ENCODE peak calls at places on chromosome X, in five cellular contexts. V is tibial nerve, H is neural progenitor cell, D is foreskin fibroblast, Y is omental fat pad. S is an unnamed sample.

GRCh38 chrX:427812-428725 is 41.4 kb upstream of the PPP2R3B start:
- DNase-seq in D (peak; percentile 13), Y (no peak), V (no peak), H (peak; percentile 82), S (no peak)

GRCh38 chrX:20067709-20068315 is 48.9 kb downstream of the MAP7D2 start:
- DNase-seq in H (no peak), Y (peak; percentile 45), V (peak; percentile 52), D (peak; percentile 74), S (no peak)

GRCh38 chrX:115367956-115368355 is 78.4 kb downstream of the LUZP4 start:
- DNase-seq in D (peak; percentile 14), Y (no peak), H (no peak), V (no peak), S (no peak)

GRCh38 chrX:56803849-56804681 is 75.0 kb downstream of the NBDY start:
- DNase-seq in H (no peak), D (no peak), Y (no peak), V (no peak), S (no peak)

GRCh38 chrX:21764043-21764442 is 6.1 kb upstream of the SMPX start:
- DNase-seq in H (no peak), V (no peak), Y (no peak), D (no peak), S (no peak)

GRCh38 chrX:29652484-29652883 is 562.9 kb upstream of the MAGEB2 start:
- DNase-seq in D (peak; percentile 54), V (no peak), H (no peak), Y (no peak), S (no peak)

GRCh38 chrX:12874599-12874998 is 7.7 kb downstream of the TLR7 start:
- DNase-seq in Y (no peak), H (no peak), D (no peak), V (no peak), S (no peak)

GRCh38 chrX:111006119-111006518 is 89.9 kb upstream of the PAK3 start:
- DNase-seq in V (no peak), H (no peak), D (no peak), Y (no peak), S (no peak)

GRCh38 chrX:140712413-140713173 is 3.0 kb downstream of the LINC00632 start:
- DNase-seq in V (peak; percentile 13), D (no peak), H (peak; percentile 76), Y (no peak), S (no peak)

GRCh38 chrX:143994206-143994605 is 110.3 kb downstream of the UBE2NL start:
- DNase-seq in V (no peak), Y (no peak), D (no peak), H (no peak), S (no peak)

GRCh38 chrX:136725446-136726104 is 55.2 kb downstream of the ARHGEF6 start:
- DNase-seq in D (peak; percentile 64), V (no peak), Y (no peak), H (no peak), S (no peak)

GRCh38 chrX:16160729-16161128 is 6.6 kb upstream of the MAGEB17 start:
- DNase-seq in Y (no peak), V (no peak), H (no peak), D (peak; percentile 62), S (no peak)

GRCh38 chrX:84155938-84156337 is 32.1 kb downstream of the RPS6KA6 start:
- DNase-seq in H (no peak), V (no peak), Y (no peak), D (no peak), S (no peak)

GRCh38 chrX:123487674-123488073 is 245.2 kb downstream of the THOC2 start:
- DNase-seq in H (no peak), D (no peak), V (no peak), Y (no peak), S (no peak)

GRCh38 chrX:66731398-66731797 is 92.5 kb upstream of the EDA2R start:
- DNase-seq in V (no peak), H (peak; percentile 63), Y (no peak), D (peak; percentile 21), S (no peak)

GRCh38 chrX:103464071-103464773 is 55.1 kb downstream of the RAB40A start:
- DNase-seq in Y (no peak), V (peak; percentile 13), D (peak; percentile 44), H (peak; percentile 54), S (no peak)

GRCh38 chrX:96182366-96182765 is 502.3 kb upstream of the DIAPH2 start:
- DNase-seq in Y (no peak), H (peak; percentile 38), V (no peak), D (no peak), S (no peak)

GRCh38 chrX:77431227-77431626 is 16.0 kb upstream of the FGF16 start:
- DNase-seq in H (no peak), Y (no peak), D (peak; percentile 78), V (no peak), S (no peak)

GRCh38 chrX:17595456-17596035 is 141.7 kb upstream of the SCML1 start:
- DNase-seq in D (peak; percentile 35), Y (no peak), H (no peak), V (no peak), S (no peak)

GRCh38 chrX:10048076-10048475 is 80.9 kb downstream of the CLDN34 start:
- DNase-seq in D (no peak), H (peak; percentile 41), V (no peak), Y (no peak), S (no peak)

GRCh38 chrX:46180258-46180687 is 364.9 kb downstream of the ZNF674 start:
- DNase-seq in H (peak; percentile 1), V (no peak), D (peak; percentile 42), Y (no peak), S (no peak)

GRCh38 chrX:16711219-16712115 is 1.0 kb downstream of the CTPS2 start:
- DNase-seq in V (no peak), Y (no peak), D (no peak), H (no peak), S (no peak)

GRCh38 chrX:140050906-140051305 is 85.6 kb upstream of the CXorf66 start:
- DNase-seq in D (no peak), H (no peak), V (no peak), Y (no peak), S (no peak)

GRCh38 chrX:10243056-10243455 is 86.3 kb downstream of the CLCN4 start:
- DNase-seq in Y (no peak), V (no peak), D (no peak), H (no peak), S (no peak)

GRCh38 chrX:17525762-17526555 is 151.0 kb downstream of the NHS start:
- DNase-seq in Y (no peak), H (no peak), D (peak; percentile 24), V (no peak), S (no peak)

GRCh38 chrX:21770631-21771321 is 12.9 kb upstream of the SMPX start:
- DNase-seq in D (no peak), H (no peak), V (no peak), Y (no peak), S (no peak)

GRCh38 chrX:12610079-12610478 is 181.1 kb upstream of the PRPS2 start:
- DNase-seq in D (peak; percentile 1), V (no peak), H (no peak), Y (no peak), S (no peak)

GRCh38 chrX:626745-627509 is 3.7 kb upstream of the SHOX start:
- DNase-seq in V (no peak), Y (no peak), H (peak; percentile 50), D (no peak), S (no peak)

GRCh38 chrX:120719622-120720021 is 89.8 kb upstream of the C1GALT1C1 start:
- DNase-seq in V (no peak), D (no peak), Y (no peak), H (no peak), S (no peak)

GRCh38 chrX:71941771-71942170 is 31.1 kb downstream of the NHSL2 start:
- DNase-seq in Y (no peak), D (no peak), H (no peak), V (no peak), S (no peak)

GRCh38 chrX:54093159-54093558 is 48.9 kb upstream of the PHF8 start:
- DNase-seq in V (no peak), Y (no peak), H (no peak), D (no peak), S (no peak)

GRCh38 chrX:20265221-20265725 is 1.4 kb downstream of the RPS6KA3 start:
- DNase-seq in V (peak; percentile 17), H (peak; percentile 75), D (peak; percentile 84), Y (peak; percentile 54), S (no peak)

DNA sequence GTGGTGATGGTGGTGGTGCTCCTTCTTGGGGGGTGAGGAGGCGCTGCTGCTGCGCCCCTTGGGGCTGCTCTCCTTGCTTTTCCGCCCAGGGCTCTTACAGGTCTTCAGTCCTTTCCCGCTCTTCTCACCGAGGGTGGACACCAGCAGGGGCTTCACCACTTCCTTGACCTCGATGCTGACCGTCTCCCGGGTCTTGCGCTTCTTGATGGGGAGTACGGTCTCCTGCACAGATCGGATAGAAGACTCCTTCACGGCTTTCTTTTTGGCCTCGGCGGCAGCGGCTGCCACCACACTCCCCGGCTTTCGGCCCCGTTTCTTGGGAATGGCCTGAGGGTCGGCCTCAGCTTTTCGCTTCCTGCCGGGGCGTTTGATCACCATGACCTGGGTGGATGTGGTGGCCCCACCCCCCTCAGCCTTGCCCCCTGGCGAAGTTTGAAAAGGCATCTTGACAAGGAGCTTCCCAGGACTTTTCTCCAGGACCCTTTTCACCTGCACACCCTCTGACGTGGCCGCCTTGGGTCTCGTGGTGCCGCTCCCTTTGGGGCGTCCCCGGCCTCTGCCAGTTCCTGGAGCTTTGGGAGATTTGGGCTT is 11.1 kb upstream of the IRAK1 start:
- DNase-seq in Y (no peak), H (no peak), D (no peak), V (no peak), S (no peak)
- TF ChIP-seq CTCF in Y (no peak), H (no peak), D (no peak), V (no peak), S (no peak)

DNA sequence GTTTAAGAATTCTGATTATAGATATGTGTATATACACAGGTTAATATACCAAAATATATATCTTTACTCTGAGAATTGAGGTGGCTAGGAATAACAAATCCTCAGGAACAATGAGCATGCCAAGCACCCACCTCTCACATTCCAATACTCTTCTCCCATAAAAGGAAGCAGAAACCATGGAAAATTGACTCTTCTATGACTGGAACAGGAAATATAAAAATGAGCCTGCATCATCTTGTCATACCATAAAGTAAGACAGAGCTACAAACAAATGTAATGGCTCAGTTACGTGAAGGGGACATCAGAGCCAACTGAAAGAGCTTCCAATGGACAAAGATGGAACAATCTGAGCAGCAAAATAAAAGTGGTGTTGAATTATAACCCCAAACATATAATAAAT is 3.8 kb upstream of the MAGEA8 start:
- DNase-seq in Y (no peak), V (no peak), D (no peak), H (no peak), S (no peak)
- TF ChIP-seq CTCF in Y (no peak), V (no peak), D (no peak), H (no peak), S (no peak)

GRCh38 chrX:93875621-93876282 is 201.7 kb downstream of the FAM133A start:
- DNase-seq in D (no peak), Y (no peak), H (no peak), V (no peak), S (no peak)

DNA sequence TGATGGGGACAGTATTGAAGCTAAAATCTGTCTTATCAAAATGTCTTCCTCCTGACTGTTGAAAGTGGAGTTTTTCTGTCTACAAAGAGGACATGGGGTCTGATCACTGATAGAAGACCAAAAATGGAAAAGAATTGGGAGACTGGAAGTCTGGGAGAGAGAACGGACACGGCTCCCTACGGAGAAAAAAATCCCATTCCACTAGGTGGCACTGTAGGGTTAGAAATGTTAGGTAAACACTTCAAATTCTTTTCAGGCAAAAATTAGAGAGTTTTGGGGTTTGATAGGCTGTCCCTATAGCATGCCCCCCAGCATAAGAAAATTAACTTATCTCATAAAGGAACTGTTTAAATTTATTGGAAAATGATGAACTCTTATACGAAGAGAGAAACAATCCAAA is 200.5 kb downstream of the FAM133A start:
- DNase-seq in V (no peak), D (no peak), H (peak; percentile 77), Y (no peak), S (no peak)
- TF ChIP-seq CTCF in V (no peak), D (no peak), H (peak; percentile 84), Y (no peak), S (peak; percentile 36)

GRCh38 chrX:151488677-151489076 is 74.8 kb upstream of the PASD1 start:
- DNase-seq in V (no peak), Y (no peak), D (no peak), H (peak; percentile 9), S (no peak)
- TF ChIP-seq CTCF in V (no peak), Y (no peak), D (no peak), H (peak; percentile 47), S (peak; percentile 27)

S was measured in D721Med.